ENCODE peak calls at places on chromosomes 16 and 17, in six cellular contexts. G, N, L, C, F and Z are unnamed samples.
A peak's percentile ranks its signal among the peaks of the same experiment; 100 is the strongest.

GRCh38 chr16:73253922-73254480 is 206.1 kb upstream of the ZFHX3 start:
- DNase-seq in G (no peak), N (no peak), L (no peak), C (no peak), F (no peak), Z (no peak)

GRCh38 chr17:34254651-34255380 is at the start of gene CCL2:
- DNase-seq in G (no peak), N (peak; percentile 75), L (no peak), C (peak; percentile 19), F (no peak), Z (peak; percentile 83)

GRCh38 chr16:69463876-69464275 is 39.5 kb downstream of the CYB5B start:
- DNase-seq in G (no peak), N (no peak), L (no peak), C (no peak), F (no peak), Z (no peak)

GRCh38 chr17:49210158-49211029 is at the start of the genes ABI3 and GNGT2:
- DNase-seq in G (peak; percentile 33), N (peak; percentile 36), L (no peak), C (no peak), F (no peak), Z (peak; percentile 9)

GRCh38 chr17:38918129-38918913 is 7.1 kb upstream of the LASP1NB start:
- DNase-seq in G (no peak), N (no peak), L (no peak), C (no peak), F (no peak), Z (no peak)

GRCh38 chr17:31371511-31372097 is 19.9 kb upstream of the RAB11FIP4 start:
- DNase-seq in G (no peak), N (no peak), L (no peak), C (no peak), F (no peak), Z (no peak)

GRCh38 chr17:57357392-57357784 is 101.1 kb downstream of the MSI2 start:
- DNase-seq in G (no peak), N (peak; percentile 73), L (peak; percentile 67), C (no peak), F (no peak), Z (no peak)

GRCh38 chr16:24976971-24977672 is 38.0 kb downstream of the ARHGAP17 start:
- DNase-seq in G (no peak), N (no peak), L (no peak), C (no peak), F (no peak), Z (no peak)

GRCh38 chr17:44314869-44315661 is 6.7 kb downstream of the RUNDC3A start:
- DNase-seq in G (no peak), N (no peak), L (no peak), C (no peak), F (no peak), Z (peak; percentile 52)

GRCh38 chr16:51763072-51763658 is 612.1 kb upstream of the SALL1 start:
- DNase-seq in G (no peak), N (no peak), L (no peak), C (no peak), F (no peak), Z (peak; percentile 29)

GRCh38 chr17:50148226-50149098 is 2.0 kb downstream of the PPP1R9B start:
- DNase-seq in G (peak; percentile 69), N (peak; percentile 53), L (no peak), C (peak; percentile 42), F (no peak), Z (peak; percentile 60)

GRCh38 chr17:44331249-44331760 is 6.7 kb upstream of the SLC25A39 start:
- DNase-seq in G (peak; percentile 57), N (no peak), L (peak; percentile 82), C (peak; percentile 81), F (peak; percentile 43), Z (peak; percentile 84)

GRCh38 chr16:56885446-56886162 is 20.6 kb downstream of the SLC12A3 start:
- DNase-seq in G (no peak), N (no peak), L (no peak), C (no peak), F (no peak), Z (no peak)

GRCh38 chr16:23640669-23640958 is 496 bp downstream of the PALB2 start:
- DNase-seq in G (no peak), N (no peak), L (no peak), C (no peak), F (no peak), Z (no peak)

GRCh38 chr16:16782153-16782552 is 403.2 kb downstream of the NPIPA7 start:
- DNase-seq in G (no peak), N (no peak), L (no peak), C (no peak), F (no peak), Z (no peak)

GRCh38 chr17:81710514-81711308 is 1.4 kb upstream of the SLC25A10 start:
- DNase-seq in G (no peak), N (no peak), L (peak; percentile 79), C (no peak), F (no peak), Z (peak; percentile 94)

GRCh38 chr17:82108038-82108998 is 10.3 kb upstream of the FASN start:
- DNase-seq in G (no peak), N (peak; percentile 12), L (no peak), C (no peak), F (no peak), Z (no peak)

GRCh38 chr16:81480856-81481821 is 36.5 kb downstream of the CMIP start:
- DNase-seq in G (no peak), N (no peak), L (peak; percentile 78), C (no peak), F (no peak), Z (peak; percentile 16)

GRCh38 chr17:63961355-63962207 is 11.1 kb downstream of the SCN4A start:
- DNase-seq in G (peak; percentile 19), N (peak; percentile 56), L (peak; percentile 80), C (peak; percentile 98), F (no peak), Z (peak; percentile 92)

GRCh38 chr16:86044881-86045600 is 146.1 kb downstream of the IRF8 start:
- DNase-seq in G (peak; percentile 24), N (no peak), L (no peak), C (no peak), F (no peak), Z (no peak)

GRCh38 chr17:16293918-16294317 is 59.4 kb downstream of the CENPV start:
- DNase-seq in G (no peak), N (no peak), L (no peak), C (no peak), F (no peak), Z (no peak)

GRCh38 chr16:46688101-46688656 is 799 bp downstream of the VPS35 start:
- DNase-seq in G (no peak), N (peak; percentile 25), L (no peak), C (no peak), F (peak; percentile 2), Z (no peak)

GRCh38 chr16:87692176-87692575 is 73.6 kb downstream of the KLHDC4 start:
- DNase-seq in G (no peak), N (no peak), L (no peak), C (no peak), F (no peak), Z (no peak)